ENCODE peak calls at places on chromosomes 2 and 18, in four cellular contexts. H is activated T-helper 1 cell treated with anti-CD3 and anti-CD28 coated beads, Interleukin-2, amount 50 U/mL, for 16 hours; M is epithelial cell of esophagus; U is left ventricle myocardium inferior. P is an unnamed sample.

GRCh38 chr18:59900222-59901128 is 679 bp downstream of the PMAIP1 start:
- DNase-seq in H (peak), M (peak), U (peak), P (peak)

GRCh38 chr2:153478289-153479261 is at the start of gene RPRM:
- DNase-seq in H (no peak), M (peak), U (peak), P (peak)

GRCh38 chr2:41600460-41600859 is 447.4 kb upstream of the PKDCC start:
- DNase-seq in H (no peak), M (no peak), U (no peak), P (no peak)

GRCh38 chr18:43882358-43882757 is 605.1 kb upstream of the SYT4 start:
- DNase-seq in H (no peak), M (no peak), U (peak), P (no peak)

GRCh38 chr2:164014791-164015190 is 279.0 kb upstream of the FIGN start:
- DNase-seq in H (no peak), M (no peak), U (no peak), P (no peak)

GRCh38 chr2:25234756-25235155 is 66.4 kb upstream of the POMC start:
- DNase-seq in H (no peak), M (no peak), U (no peak), P (no peak)

GRCh38 chr2:47594656-47595055 is 188.3 kb upstream of the MSH6 start:
- DNase-seq in H (no peak), M (no peak), U (no peak), P (no peak)

GRCh38 chr18:70489556-70489955 is 200.7 kb downstream of the SOCS6 start:
- DNase-seq in H (no peak), M (no peak), U (no peak), P (no peak)

GRCh38 chr18:57569133-57569532 is 17.4 kb downstream of the FECH start:
- DNase-seq in H (no peak), M (no peak), U (no peak), P (no peak)

GRCh38 chr2:106057206-106057605 is 136.9 kb downstream of the UXS1 start:
- DNase-seq in H (peak), M (peak), U (no peak), P (no peak)

GRCh38 chr2:233922471-233922870 is 5.3 kb downstream of the TRPM8 start:
- DNase-seq in H (no peak), M (no peak), U (no peak), P (no peak)